ENCODE peak calls at places on chromosomes 2 and 18, in four cellular contexts. G is sigmoid colon, U is psoas muscle, D is fibroblast of mammary gland. X is an unnamed sample.

GRCh38 chr2:232415736-232416520 is 9.3 kb downstream of the ALPG start:
- DNase-seq in G (peak), D (no peak), U (no peak), X (no peak)

GRCh38 chr2:6081955-6082354 is 389.8 kb downstream of the SOX11 start:
- DNase-seq in U (no peak), G (no peak), D (no peak), X (no peak)

GRCh38 chr18:60404686-60405085 is 32.1 kb upstream of the MC4R start:
- DNase-seq in G (no peak), D (no peak), U (no peak), X (no peak)

GRCh38 chr2:75558786-75559428 is 1.8 kb downstream of the EVA1A start:
- DNase-seq in G (no peak), U (no peak), D (peak), X (no peak)

GRCh38 chr2:158179660-158180059 is 78.0 kb downstream of the UPP2 start:
- DNase-seq in U (no peak), D (peak), G (no peak), X (no peak)

GRCh38 chr2:156933580-156934225 is 323.8 kb upstream of the GALNT5 start:
- DNase-seq in D (no peak), G (no peak), U (no peak), X (no peak)

GRCh38 chr2:233221378-233222063 is 30.0 kb upstream of the ATG16L1 start:
- DNase-seq in U (no peak), D (peak), G (no peak), X (no peak)

GRCh38 chr18:67183398-67183797 is 333.1 kb downstream of the DSEL start:
- DNase-seq in U (no peak), D (no peak), G (no peak), X (no peak)

GRCh38 chr2:43318791-43319190 is 92.4 kb upstream of the ZFP36L2 start:
- DNase-seq in D (peak), U (no peak), G (no peak), X (no peak)

GRCh38 chr2:138221358-138221757 is 257.1 kb downstream of the HNMT start:
- DNase-seq in G (no peak), U (no peak), D (no peak), X (no peak)

GRCh38 chr2:162029287-162029901 is 44.6 kb downstream of the DPP4 start:
- DNase-seq in G (no peak), D (peak), U (peak), X (no peak)

GRCh38 chr2:154386186-154386585 is 312.3 kb upstream of the KCNJ3 start:
- DNase-seq in G (no peak), U (no peak), D (no peak), X (no peak)

GRCh38 chr2:209368406-209368805 is 55.4 kb upstream of the MAP2 start:
- DNase-seq in G (no peak), D (no peak), U (no peak), X (no peak)

GRCh38 chr18:37729715-37730114 is 164.1 kb upstream of the CELF4 start:
- DNase-seq in D (no peak), G (no peak), U (no peak), X (no peak)

DNA sequence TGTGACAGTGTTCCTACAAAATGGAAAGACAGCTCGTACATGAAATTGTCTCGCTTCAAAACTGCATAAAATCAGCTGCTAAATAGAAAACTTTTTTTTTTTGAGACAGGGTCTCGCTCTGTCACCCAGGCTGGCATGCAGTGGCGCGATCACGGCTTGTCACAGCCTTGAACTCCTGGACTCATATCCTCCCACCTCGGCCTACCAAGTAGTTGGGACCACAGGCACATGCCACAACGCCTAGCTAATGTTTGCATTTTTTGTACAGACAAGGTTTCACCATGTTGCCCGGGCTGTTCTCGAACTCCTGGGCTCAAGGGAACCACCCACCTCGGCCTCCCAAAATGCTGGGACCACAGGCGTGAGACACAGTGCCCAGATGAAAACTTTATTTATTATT is 3.2 kb downstream of the TXNL4A start:
- DNase-seq in U (no peak), G (no peak), D (no peak), X (no peak)
- H3K4me3 ChIP-seq in U (no peak), G (no peak), D (no peak), X (no peak)

GRCh38 chr18:58438984-58439311 is 189.9 kb downstream of the ALPK2 start:
- DNase-seq in D (no peak), G (no peak), U (no peak), X (no peak)
- H3K4me3 ChIP-seq in D (no peak), G (peak), U (peak), X (peak)

GRCh38 chr2:176873403-176873802 is 339.2 kb upstream of the HNRNPA3 start:
- DNase-seq in U (no peak), D (peak), G (no peak), X (no peak)

GRCh38 chr2:176876493-176877103 is 336.0 kb upstream of the HNRNPA3 start:
- DNase-seq in G (no peak), U (no peak), D (no peak), X (no peak)

GRCh38 chr2:176872406-176872805 is 340.2 kb upstream of the HNRNPA3 start:
- DNase-seq in G (no peak), D (no peak), U (no peak), X (no peak)
- H3K4me3 ChIP-seq in G (no peak), D (no peak), U (no peak), X (no peak)

DNA sequence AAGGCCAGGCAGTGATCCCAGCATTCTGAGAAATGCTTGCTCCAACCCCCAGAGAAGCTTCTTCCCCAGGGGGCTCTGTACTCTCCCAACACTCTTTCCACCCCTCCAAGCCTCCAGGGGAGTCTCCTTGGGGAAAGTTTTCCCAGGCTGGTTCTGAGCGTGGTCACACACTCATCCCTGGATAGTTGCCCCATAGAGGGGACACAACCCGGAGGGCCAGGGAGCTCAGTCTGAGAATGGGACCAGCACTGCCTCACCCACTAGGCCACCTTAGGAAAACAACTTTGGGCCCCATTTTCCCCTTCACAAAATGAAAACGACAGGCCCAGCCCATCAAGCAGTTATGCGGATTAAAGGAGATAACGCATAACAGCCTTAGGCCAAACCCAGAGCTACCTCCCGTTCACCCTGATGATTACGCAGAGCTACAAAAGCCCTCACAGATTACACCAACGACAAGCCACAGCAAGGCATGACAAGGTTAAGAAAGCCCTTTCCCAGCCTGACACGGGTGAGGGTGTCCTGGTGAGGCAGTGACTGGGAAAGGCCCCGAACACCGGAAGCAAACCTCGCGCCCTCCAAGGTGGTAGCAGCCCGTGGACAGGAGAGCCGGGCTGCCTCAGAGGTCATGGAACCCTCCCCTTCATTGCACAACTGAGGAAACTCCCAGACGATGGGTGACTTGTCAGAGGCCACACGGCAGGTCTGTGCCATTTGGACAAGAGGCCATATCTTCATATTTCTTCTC is 16.9 kb upstream of the ASPRV1 start:
- DNase-seq in D (no peak), U (peak), G (no peak), X (no peak)
- H3K4me3 ChIP-seq in D (no peak), U (no peak), G (no peak), X (no peak)

GRCh38 chr2:96526615-96527014 is 9.9 kb upstream of the ARID5A start:
- DNase-seq in D (no peak), U (peak), G (peak), X (no peak)
- H3K4me3 ChIP-seq in D (no peak), U (peak), G (peak), X (no peak)

GRCh38 chr2:15619938-15620337 is 28.3 kb downstream of the DDX1 start:
- DNase-seq in D (no peak), U (no peak), G (no peak), X (no peak)

GRCh38 chr2:15617778-15618448 is 26.2 kb downstream of the DDX1 start:
- DNase-seq in U (no peak), G (no peak), D (no peak), X (no peak)

GRCh38 chr2:15618449-15618855 is 26.8 kb downstream of the DDX1 start:
- DNase-seq in G (no peak), D (no peak), U (no peak), X (no peak)

GRCh38 chr2:15619510-15619909 is 27.8 kb downstream of the DDX1 start:
- DNase-seq in U (no peak), D (no peak), G (no peak), X (no peak)

GRCh38 chr2:15619076-15619475 is 27.4 kb downstream of the DDX1 start:
- DNase-seq in G (no peak), U (no peak), D (no peak), X (no peak)
- H3K4me3 ChIP-seq in G (no peak), U (no peak), D (no peak), X (no peak)

DNA sequence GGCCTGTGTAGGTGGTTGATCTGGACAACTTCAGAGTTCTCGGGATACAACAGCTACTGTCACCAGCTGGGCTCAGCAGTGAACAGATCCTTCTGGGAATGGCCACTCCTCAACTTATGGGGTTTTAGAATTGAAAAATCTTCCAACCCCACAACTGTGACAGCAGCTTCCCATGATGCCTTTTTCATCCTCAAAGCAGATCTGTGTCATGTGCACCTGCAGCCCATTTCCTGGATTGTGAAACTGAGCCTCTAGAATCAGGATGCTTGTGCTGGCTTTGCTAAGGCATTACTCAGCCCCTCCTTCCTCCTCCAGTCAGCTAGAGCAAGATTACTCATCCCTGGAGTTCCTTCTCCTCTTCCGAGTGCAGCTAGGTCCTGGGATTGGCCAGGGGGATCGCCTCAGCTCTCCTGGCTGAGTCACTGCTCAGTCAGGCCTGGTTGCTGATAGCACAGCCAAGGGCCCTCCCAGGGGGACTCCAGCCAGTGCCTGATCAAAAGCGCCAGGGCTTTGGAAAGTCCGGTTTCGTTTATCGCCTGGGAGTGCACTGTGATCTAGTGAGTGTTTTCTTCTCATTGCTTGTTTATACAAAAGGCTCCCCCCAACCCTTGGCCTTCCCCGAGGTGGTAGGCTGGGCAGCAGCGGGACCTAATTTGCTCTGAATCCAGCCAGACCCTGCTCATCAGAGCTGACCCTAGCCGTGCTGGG is 2.4 kb upstream of the LPIN1 start:
- DNase-seq in U (peak), D (peak), G (peak), X (peak)
- H3K4me3 ChIP-seq in U (peak), D (peak), G (peak), X (peak)

DNA sequence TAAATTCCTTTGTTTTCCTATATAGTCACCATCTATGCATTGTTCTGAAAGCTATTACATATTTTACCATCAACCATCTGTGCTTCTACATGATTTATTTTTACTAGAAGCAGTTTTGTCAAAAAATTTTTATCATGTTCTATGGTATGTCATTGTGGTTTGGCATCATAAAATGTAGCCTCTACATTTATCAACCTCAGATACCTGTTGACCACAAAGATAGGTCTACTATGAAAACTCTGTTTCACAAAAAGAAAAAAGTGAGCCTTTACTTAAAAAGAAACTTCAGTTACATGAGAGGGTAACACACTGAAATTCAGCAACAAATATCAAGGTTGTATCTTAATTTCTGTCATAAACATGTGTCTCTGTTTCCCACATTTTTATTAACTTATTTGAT is 3.7 kb downstream of the BCL2 start:
- DNase-seq in G (no peak), D (no peak), U (no peak), X (no peak)
- H3K4me3 ChIP-seq in G (peak), D (no peak), U (peak), X (peak)